ENCODE peak calls at places on chromosome 4, in four cellular contexts. H is endodermal cell, N is IMR-90, E is Peyer's patch. R is an unnamed sample.
A peak's percentile ranks its signal among the peaks of the same experiment; 100 is the strongest.

GRCh38 chr4:5118091-5118786 is 67.0 kb downstream of the STK32B start:
- DNase-seq in H (no peak), N (no peak), E (no peak), R (no peak)

GRCh38 chr4:109041463-109041862 is 261.0 kb downstream of the COL25A1 start:
- DNase-seq in H (no peak), N (peak; percentile 50), E (no peak), R (no peak)

GRCh38 chr4:118774989-118775388 is 60.9 kb downstream of the SEC24D start:
- DNase-seq in H (no peak), N (peak; percentile 61), E (no peak), R (no peak)

GRCh38 chr4:23942491-23942890 is 52.6 kb upstream of the PPARGC1A start:
- DNase-seq in H (no peak), N (no peak), E (no peak), R (no peak)

GRCh38 chr4:107279729-107280128 is 243.6 kb upstream of the DKK2 start:
- DNase-seq in H (no peak), N (peak; percentile 39), E (no peak), R (no peak)

GRCh38 chr4:26288308-26288982 is 32.4 kb upstream of the RBPJ start:
- DNase-seq in H (no peak), N (peak; percentile 77), E (no peak), R (no peak)

GRCh38 chr4:97759785-97760184 is 383.5 kb downstream of the STPG2 start:
- DNase-seq in H (no peak), N (no peak), E (no peak), R (no peak)

GRCh38 chr4:127143460-127144190 is 489.1 kb upstream of the INTU start:
- DNase-seq in H (no peak), N (peak; percentile 77), E (no peak), R (no peak)

GRCh38 chr4:3765271-3766206 is 646 bp upstream of the ADRA2C start:
- DNase-seq in H (peak; percentile 89), N (peak; percentile 42), E (no peak), R (peak; percentile 77)

GRCh38 chr4:13815231-13815630 is 187.7 kb upstream of the BOD1L1 start:
- DNase-seq in H (no peak), N (no peak), E (no peak), R (no peak)

GRCh38 chr4:65416875-65417274 is 253.4 kb downstream of the EPHA5 start:
- DNase-seq in H (peak; percentile 67), N (no peak), E (peak; percentile 51), R (peak; percentile 95)

GRCh38 chr4:20318011-20318898 is 66.5 kb downstream of the SLIT2 start:
- DNase-seq in H (no peak), N (peak; percentile 32), E (no peak), R (no peak)
- H3K27ac ChIP-seq in H (peak overlapping the region; percentile 91), N (no peak overlapping the region), E (no peak overlapping the region), R (no peak overlapping the region)

DNA sequence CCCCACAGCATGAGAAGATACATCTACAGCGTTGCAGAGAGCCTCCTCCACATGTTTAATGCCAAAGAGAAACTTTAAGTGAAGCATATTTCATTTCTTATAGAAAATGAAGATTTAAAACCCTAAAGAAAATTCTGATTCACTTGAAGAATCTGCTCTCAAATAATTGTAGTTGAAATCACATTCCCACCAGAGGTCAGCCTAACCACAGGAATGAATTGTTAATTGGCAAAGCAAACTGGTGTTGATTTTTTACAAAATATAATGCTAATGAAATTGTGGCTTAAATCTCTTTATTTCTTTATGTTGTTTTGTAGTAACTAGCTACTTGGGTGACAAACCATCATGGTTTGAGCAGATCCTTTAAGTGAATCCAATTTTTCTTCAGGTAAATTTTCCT is 31.1 kb upstream of the WDR17 start:
- DNase-seq in H (no peak), N (peak; percentile 55), E (no peak), R (no peak)
- TF ChIP-seq CTCF in H (peak; percentile 75), N (peak; percentile 66), E (peak; percentile 38), R (no peak)

GRCh38 chr4:40058121-40058520 is 1.5 kb downstream of the N4BP2 start:
- DNase-seq in H (no peak), N (no peak), E (no peak), R (no peak)

GRCh38 chr4:40059362-40059761 is 2.7 kb downstream of the N4BP2 start:
- DNase-seq in H (no peak), N (no peak), E (no peak), R (no peak)

GRCh38 chr4:40056722-40057539 is at the start of gene N4BP2:
- DNase-seq in H (peak; percentile 92), N (peak; percentile 68), E (peak; percentile 88), R (peak; percentile 95)

GRCh38 chr4:40057540-40058091 is 966 bp downstream of the N4BP2 start:
- DNase-seq in H (peak; percentile 92), N (peak; percentile 96), E (peak; percentile 64), R (peak; percentile 85)

GRCh38 chr4:40058854-40059253 is 2.2 kb downstream of the N4BP2 start:
- DNase-seq in H (no peak), N (no peak), E (no peak), R (no peak)
- H3K4me3 ChIP-seq in H (peak overlapping the region; percentile 98), N (no peak overlapping the region), E (no peak overlapping the region), R (peak overlapping the region; percentile 96)

DNA sequence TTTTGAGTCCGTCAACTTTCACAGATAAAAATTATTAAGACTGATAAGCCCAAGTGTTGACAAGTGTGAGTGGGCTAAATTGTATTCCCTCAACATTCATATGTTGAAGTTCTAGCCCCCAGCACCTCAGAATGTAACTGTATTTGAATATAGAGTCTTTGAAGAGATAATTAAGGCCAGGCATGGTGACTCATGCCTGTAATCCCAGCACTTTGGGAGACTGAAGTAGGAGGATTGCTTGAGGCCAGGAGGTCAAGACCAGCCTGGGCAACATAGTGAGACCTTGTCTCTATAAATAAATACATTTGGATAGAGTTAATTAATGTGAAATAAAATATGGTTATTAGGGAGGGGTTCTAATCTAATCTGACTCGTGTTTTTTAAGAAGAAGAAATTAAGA is 29.7 kb upstream of the SLC25A4 start:
- DNase-seq in H (no peak), N (peak; percentile 21), E (no peak), R (no peak)
- H3K27ac ChIP-seq in H (no peak overlapping the region), N (no peak overlapping the region), E (no peak overlapping the region), R (no peak overlapping the region)

DNA sequence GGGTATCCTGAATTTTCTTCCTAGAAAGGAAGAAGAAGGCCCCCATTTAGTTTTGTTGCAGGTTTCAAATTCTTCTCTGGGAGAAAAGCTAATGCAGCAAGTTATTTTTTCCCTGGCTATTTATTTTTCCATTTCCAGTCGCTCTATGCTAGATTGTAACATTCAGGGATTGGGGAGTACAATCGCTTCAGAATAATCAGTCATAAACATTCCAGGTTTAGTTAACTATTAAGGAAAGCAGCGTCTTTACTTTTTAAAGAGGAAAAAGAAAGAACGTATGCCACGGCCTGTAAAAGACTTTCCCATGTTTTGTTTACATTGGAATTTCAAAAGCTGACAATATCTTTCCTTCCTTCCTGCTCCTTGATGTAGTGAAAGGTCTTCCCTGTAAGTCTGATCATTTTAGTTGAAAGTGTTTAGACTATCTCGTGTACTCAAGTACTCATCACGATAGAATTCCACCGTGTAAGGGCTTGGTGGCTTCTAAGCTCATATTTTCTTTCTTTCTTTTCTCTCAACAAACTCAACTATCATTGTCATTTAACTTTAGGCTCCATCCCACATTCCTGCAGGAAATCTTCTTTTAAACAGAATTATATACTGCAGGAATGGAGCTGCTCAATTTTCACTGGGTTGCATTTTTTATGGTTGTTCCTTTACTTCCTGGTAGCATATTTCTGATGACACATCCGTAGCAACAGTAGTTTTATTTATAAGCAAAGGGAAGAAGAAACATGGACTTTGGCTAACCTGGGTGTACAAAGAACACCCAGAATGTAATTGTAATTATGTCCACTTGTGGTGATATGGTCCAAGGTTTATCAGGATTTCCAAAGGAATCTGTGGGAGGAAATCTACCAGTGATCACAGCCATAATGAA is 213.1 kb upstream of the FAT1 start:
- DNase-seq in H (no peak), N (peak; percentile 88), E (no peak), R (no peak)
- TF ChIP-seq CTCF in H (no peak), N (peak; percentile 47), E (peak; percentile 70), R (peak; percentile 32)

GRCh38 chr4:156673483-156673882 is 298.1 kb downstream of the PDGFC start:
- DNase-seq in H (no peak), N (peak; percentile 16), E (no peak), R (no peak)
- H3K4me3 ChIP-seq in H (no peak overlapping the region), N (no peak overlapping the region), E (no peak overlapping the region), R (no peak overlapping the region)

GRCh38 chr4:16124232-16124631 is 40.4 kb upstream of the PROM1 start:
- DNase-seq in H (peak; percentile 18), N (no peak), E (no peak), R (no peak)

GRCh38 chr4:16123356-16124084 is 39.7 kb upstream of the PROM1 start:
- DNase-seq in H (peak; percentile 46), N (no peak), E (no peak), R (peak; percentile 9)

GRCh38 chr4:16125571-16126445 is 42.0 kb upstream of the PROM1 start:
- DNase-seq in H (peak; percentile 47), N (no peak), E (no peak), R (no peak)

GRCh38 chr4:16129336-16129735 is 45.5 kb upstream of the PROM1 start:
- DNase-seq in H (no peak), N (no peak), E (no peak), R (no peak)

DNA sequence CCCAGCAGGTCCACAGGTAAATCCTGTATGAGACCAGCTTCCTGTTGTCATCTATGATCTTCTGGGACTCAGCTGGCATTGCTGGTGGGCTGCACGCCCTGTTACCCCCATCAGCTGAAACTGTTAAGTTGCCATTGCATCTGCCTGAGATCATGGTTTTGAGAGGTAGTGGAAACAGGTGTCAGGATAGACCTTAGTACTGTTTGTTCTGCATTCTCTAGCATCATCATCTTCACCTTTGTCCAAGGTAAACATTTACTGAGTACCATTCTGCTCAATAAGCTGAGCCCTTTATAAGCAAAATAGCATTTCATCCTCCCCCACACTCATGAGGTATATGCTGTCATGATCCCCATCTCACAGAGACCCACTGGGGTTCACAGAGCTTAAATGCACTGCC is 42.9 kb upstream of the PROM1 start:
- DNase-seq in H (no peak), N (no peak), E (no peak), R (no peak)
- H3K27ac ChIP-seq in H (no peak overlapping the region), N (no peak overlapping the region), E (no peak overlapping the region), R (no peak overlapping the region)

DNA sequence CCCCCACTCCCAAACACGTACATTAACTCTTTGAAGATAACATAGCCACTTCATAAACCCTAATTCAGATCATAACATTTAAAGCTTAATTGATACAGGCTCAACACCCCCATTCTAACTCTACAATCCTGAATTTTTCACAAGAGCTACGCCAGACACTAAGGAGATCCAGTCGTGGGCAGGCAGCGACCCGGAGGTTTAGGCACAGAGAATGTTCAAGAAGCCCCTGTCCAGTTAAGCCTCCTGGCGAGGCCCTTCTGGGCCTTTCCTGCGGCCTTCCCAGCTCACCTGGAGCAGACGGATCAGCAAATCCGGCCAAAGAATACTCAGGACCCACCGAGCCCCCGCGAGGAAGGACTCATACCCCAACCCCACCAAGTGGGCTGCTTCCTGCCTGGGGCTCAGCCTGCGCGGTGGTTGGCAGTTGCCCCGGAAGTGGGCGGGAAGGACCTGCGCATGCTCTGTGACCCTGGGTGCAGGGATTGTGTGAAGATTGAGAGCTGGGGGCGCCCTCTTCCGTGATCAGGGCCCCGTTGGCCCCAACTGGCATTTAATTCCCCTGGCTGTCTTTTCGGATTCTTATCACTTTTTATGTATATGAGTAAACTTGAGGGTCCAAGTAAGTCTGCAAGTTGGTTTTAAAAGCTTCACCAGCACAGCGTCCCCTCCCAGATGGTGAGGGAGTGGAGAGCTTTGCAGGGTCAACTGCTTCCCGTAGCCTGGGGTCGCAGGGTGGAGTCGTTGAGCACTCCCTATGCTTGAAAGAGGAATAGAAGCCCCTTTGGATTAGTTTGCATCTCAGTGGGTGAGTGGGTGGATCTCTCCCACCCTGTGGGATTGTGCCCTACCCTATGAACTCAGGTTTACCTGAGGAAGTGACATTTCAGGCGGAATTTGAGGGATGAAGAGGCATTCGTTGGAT is at the start of gene TRIM61:
- DNase-seq in H (peak; percentile 52), N (peak; percentile 54), E (no peak), R (peak; percentile 26)
- TF ChIP-seq CTCF in H (peak; percentile 43), N (peak; percentile 4), E (no peak), R (no peak)

R was measured in pancreas.